ENCODE peak calls at places on chromosomes 5 and 9, in seven cellular contexts. R is HepG2, B is A549, V is HCT116, I is Panc1, Z is GM23338, E is SK-N-SH. X is an unnamed sample.

GRCh38 chr5:126519637-126520592 is 75.1 kb downstream of the ALDH7A1 start:
- DNase-seq in B (no peak), E (peak), I (no peak), R (no peak), V (no peak), Z (no peak), X (no peak)

GRCh38 chr5:140130949-140131733 is 5.4 kb downstream of the IGIP start:
- DNase-seq in V (no peak), I (no peak), E (no peak), Z (no peak), R (no peak), B (no peak), X (no peak)

GRCh38 chr5:68862560-68862959 is 231.3 kb upstream of the SLC30A5 start:
- DNase-seq in B (no peak), I (no peak), R (no peak), Z (no peak), V (no peak), E (no peak), X (no peak)

GRCh38 chr9:113963914-113964739 is 88.0 kb downstream of the ZNF618 start:
- DNase-seq in I (no peak), Z (peak), B (no peak), V (no peak), E (no peak), R (no peak), X (no peak)

GRCh38 chr9:36470891-36471290 is 70.8 kb upstream of the RNF38 start:
- DNase-seq in R (no peak), V (no peak), B (no peak), Z (no peak), E (no peak), I (no peak), X (no peak)

GRCh38 chr5:151897896-151898295 is 26.8 kb downstream of the GLRA1 start:
- DNase-seq in E (no peak), I (no peak), R (no peak), V (no peak), B (no peak), Z (no peak), X (no peak)

GRCh38 chr5:10563940-10564837 is at the start of gene ANKRD33B:
- DNase-seq in B (peak), V (no peak), R (peak), E (peak), Z (peak), I (no peak), X (peak)

GRCh38 chr9:91536211-91536691 is 112.6 kb upstream of the NFIL3 start:
- DNase-seq in Z (no peak), R (peak), V (peak), E (no peak), I (peak), B (peak), X (no peak)

GRCh38 chr9:14271078-14271673 is 42.8 kb downstream of the NFIB start:
- DNase-seq in E (peak), I (no peak), Z (peak), B (no peak), R (peak), V (no peak), X (no peak)

GRCh38 chr9:35510745-35511428 is 21.0 kb downstream of the RUSC2 start:
- DNase-seq in I (no peak), E (no peak), V (peak), Z (no peak), R (peak), B (peak), X (no peak)

GRCh38 chr5:149756354-149756753 is 26.2 kb downstream of the PPARGC1B start:
- DNase-seq in Z (no peak), B (no peak), I (no peak), R (no peak), E (no peak), V (no peak), X (no peak)

GRCh38 chr5:149759986-149760699 is 30.0 kb downstream of the PPARGC1B start:
- DNase-seq in R (no peak), I (no peak), V (no peak), E (no peak), Z (no peak), B (no peak), X (no peak)

GRCh38 chr5:149757186-149757950 is 27.3 kb downstream of the PPARGC1B start:
- DNase-seq in Z (no peak), R (no peak), E (no peak), V (no peak), I (no peak), B (no peak), X (no peak)

GRCh38 chr5:149759563-149759962 is 29.5 kb downstream of the PPARGC1B start:
- DNase-seq in R (no peak), B (no peak), Z (no peak), I (no peak), E (no peak), V (no peak), X (no peak)

GRCh38 chr5:149757956-149758355 is 27.8 kb downstream of the PPARGC1B start:
- DNase-seq in B (no peak), Z (no peak), I (no peak), R (no peak), E (no peak), V (no peak), X (no peak)
- TF ChIP-seq REST in B (no peak), Z (no peak), I (no peak), R (no peak), E (no peak), V (no peak), X (no peak)

DNA sequence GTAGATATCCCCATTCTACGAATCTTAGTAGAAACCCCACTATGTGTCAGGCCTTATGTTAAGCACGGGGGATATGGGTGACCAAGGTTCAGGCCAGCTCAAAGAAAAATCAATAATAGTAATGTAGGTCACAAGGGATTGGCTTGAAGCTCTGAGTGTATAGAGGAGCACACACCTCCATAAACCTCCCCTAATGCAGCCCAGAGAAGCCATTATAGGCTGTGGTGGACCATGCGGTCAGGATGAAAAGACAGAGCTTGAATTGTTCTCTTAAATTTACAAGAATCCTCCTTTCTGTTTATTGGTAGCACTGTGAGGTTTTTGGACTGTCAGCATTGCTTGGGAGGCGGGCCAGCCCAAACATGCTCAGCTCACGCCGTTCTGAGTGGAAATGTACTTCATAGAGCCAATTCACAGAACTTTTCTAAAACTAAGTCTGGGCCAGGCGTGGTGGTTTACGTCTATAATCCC is 9.1 kb downstream of the PDE6A start:
- DNase-seq in Z (no peak), V (no peak), B (no peak), R (peak), E (no peak), I (no peak), X (no peak)
- TF ChIP-seq REST in Z (no peak), V (no peak), B (no peak), R (no peak), E (no peak), I (no peak), X (no peak)

DNA sequence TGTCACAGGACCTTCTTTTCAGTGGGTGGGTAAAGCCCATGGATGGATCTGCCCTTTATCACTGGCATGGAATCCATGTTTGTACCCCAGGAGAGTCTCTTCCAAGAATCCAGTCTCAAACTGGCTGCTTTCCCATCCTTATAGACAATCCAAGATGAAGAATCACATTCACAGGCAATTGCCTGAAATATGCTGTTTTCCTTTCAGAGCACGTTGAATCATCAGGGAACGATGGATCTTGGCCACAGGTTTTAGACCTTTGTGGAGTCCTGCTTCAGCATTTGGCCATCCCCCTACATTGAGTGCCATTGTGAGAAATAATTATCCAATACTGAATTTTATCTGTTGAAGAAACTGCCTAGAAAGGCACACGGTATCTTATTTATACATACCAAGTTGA is 319.7 kb downstream of the ASTN2 start:
- DNase-seq in V (no peak), E (no peak), R (no peak), B (no peak), Z (no peak), I (no peak), X (no peak)
- TF ChIP-seq REST in V (no peak), E (no peak), R (no peak), B (no peak), Z (no peak), I (no peak), X (no peak)

DNA sequence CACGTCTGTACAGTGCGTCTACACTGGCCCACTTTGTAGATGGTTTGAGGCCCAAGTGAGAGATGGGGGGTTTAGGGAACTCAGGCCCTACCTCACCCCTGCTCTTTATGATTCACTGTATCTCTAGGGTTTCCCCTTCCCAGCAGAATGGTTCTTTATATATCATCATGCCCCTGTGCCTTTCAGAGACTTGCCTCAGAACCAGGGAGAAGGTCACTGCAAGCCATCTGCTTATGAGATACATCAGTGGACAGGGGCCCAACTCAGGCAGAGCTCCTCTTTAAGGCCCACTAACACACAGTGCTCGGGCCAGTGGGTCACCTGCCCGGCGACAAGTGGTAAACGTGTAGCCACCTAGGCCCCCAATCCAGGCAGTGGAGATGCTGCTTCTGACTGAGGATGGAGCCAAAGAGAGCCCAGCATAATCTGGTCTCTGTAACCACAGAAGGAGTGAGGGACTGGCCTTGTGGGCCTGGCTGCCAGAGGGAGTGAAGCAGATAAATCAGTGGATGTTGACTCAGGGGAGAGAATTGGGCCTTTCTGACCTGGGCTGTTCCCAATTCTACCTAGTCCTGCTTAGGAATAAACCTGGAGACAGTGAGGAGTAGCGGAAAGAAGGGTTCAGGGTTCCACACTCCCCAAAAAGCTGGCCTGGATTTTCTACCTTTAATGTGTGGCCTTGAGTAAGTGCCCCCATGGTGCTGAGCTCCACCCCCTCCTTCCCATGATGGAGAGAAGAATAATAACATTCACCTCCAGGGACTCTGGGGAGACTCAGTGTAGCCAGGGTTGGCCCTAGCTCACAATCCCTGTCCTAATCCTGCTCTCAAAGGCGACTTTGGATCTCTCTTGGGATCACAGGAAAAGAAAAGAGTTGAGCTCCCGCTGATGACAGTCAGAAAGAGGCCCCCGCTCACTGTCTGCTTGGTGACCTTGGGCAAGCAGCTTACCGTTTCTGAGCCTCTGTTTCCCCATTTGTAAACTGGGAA is 2.8 kb upstream of the DUSP1 start:
- DNase-seq in Z (no peak), R (no peak), V (no peak), E (no peak), I (no peak), B (no peak), X (no peak)
- TF ChIP-seq REST in Z (no peak), R (no peak), V (no peak), E (no peak), I (no peak), B (no peak), X (no peak)

DNA sequence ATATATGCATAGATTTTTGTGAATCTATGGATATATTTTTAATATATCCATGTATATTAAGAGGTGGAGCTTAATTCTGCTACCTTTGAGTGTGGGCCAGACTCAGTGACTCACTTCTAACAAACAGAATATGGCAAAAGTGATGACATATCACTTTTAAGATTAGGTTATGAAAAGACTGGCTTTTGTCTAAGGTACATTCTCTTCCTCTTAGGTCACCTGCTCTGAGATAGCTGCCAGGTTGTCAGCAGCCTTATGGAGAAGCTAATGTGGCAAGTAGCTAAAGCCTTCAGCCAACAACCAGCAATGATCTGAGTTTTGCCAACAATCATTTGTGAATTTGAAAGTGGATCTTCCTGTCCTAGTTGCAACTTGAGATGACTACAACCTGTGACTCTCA is 83.8 kb downstream of the ANKRD31 start:
- DNase-seq in V (no peak), I (no peak), Z (no peak), R (no peak), B (no peak), E (no peak), X (no peak)
- TF ChIP-seq REST in V (no peak), I (no peak), Z (no peak), R (no peak), B (no peak), E (no peak), X (no peak)

DNA sequence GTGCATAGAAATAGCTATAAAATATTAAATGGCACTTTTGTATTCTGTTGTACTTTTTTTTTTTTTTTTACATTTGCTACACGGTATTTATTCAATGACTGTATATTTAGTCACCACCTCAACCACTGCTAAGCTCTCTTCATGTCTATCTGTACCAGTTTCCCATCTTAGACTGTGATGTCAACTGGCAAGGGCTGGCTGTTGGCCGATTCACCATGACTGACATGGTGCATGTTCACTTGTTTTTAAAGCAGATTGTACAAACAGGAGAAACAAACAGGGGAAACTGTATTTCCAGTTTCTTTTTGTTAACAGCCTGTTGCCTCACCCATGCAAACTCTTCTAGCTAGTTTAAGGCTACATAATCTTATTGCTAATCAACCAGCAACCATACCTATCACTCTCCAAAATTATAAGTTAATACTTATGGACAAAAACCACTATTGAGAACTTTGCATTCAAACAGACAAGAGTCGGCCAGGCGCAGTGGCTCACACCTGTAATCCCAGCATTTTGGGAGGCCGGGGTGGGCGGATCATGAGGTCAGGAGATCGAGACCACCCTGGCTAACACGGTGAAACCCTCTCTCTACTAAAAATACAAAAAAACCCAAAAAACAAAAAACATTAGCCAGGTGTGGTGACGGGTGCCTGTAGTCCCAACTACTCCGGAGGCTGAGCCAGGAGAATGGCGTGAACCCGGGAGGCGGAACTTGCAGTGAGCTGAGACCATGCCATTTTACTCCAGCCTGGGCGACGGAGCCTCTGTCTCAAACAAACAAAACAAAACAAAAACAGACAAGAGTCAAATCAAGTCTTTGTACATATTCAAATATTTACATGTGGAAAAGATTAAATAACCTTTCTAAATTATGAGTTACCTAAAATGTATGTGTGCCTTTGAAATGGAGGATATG is 13.2 kb downstream of the ZFAND5 start:
- DNase-seq in E (no peak), Z (no peak), B (no peak), V (no peak), R (no peak), I (peak), X (no peak)
- TF ChIP-seq REST in E (no peak), Z (no peak), B (no peak), V (no peak), R (no peak), I (no peak), X (no peak)

GRCh38 chr9:15295761-15296405 is 11.1 kb downstream of the TTC39B start:
- DNase-seq in I (no peak), R (peak), Z (no peak), V (no peak), B (peak), E (no peak), X (no peak)

GRCh38 chr9:15293727-15294405 is 13.2 kb downstream of the TTC39B start:
- DNase-seq in R (no peak), E (no peak), B (no peak), Z (no peak), I (no peak), V (no peak), X (no peak)

GRCh38 chr9:15298362-15298761 is 8.7 kb downstream of the TTC39B start:
- DNase-seq in V (no peak), E (no peak), R (no peak), B (no peak), Z (no peak), I (no peak), X (no peak)

GRCh38 chr9:15304620-15305019 is 2.4 kb downstream of the TTC39B start:
- DNase-seq in E (no peak), Z (no peak), V (no peak), I (no peak), R (peak), B (no peak), X (no peak)

DNA sequence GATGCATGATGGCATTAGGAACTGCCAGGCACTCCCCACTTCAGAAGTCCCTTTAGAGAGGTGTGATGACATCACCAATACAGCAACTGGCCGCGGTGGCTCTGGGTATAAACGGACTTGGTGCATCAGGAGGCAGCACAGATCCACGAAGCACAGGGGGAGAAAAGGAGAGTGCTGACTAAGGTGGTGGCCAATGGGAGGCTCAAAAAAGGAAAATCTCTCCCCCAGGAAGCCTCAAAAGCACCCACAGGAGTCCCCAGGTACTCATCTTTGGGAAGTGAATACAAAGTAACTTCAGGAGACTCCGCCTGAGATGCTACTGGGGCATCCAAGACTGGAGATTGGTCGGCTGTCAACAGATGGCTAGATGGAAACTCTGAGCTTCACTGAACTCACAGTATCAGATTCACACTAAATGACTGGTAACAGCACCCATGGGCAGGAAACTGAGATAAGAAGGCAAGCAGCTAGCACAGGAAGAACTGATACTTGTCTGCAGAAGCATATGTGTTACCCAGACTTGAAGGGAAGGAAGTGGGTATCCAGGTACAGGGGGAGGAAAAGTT is 7.6 kb downstream of the TTC39B start:
- DNase-seq in I (no peak), R (no peak), V (no peak), B (no peak), Z (no peak), E (no peak), X (no peak)
- TF ChIP-seq REST in I (no peak), R (no peak), V (no peak), B (no peak), Z (no peak), E (no peak), X (no peak)

GRCh38 chr5:18394154-18394804 is 760.0 kb downstream of the TAF11L14 start:
- DNase-seq in I (peak), Z (peak), V (no peak), R (peak), B (peak), E (peak), X (no peak)
- TF ChIP-seq REST in I (no peak), Z (no peak), V (no peak), R (no peak), B (no peak), E (peak), X (no peak)